ENCODE peak calls at places on chromosomes 12 and 14, in five cellular contexts. One of them, this sample, is unnamed.
A peak's percentile ranks its signal among the peaks of the same experiment; 100 is the strongest.

GRCh38 chr12:60035835-60036234 is 440.0 kb downstream of the SLC16A7 start:
- DNase-seq in SK-N-SH: no peak
- DNase-seq in neural progenitor cell: no peak
- DNase-seq in HCT116: no peak
- DNase-seq in GM23338: no peak
- DNase-seq in this sample: peak; percentile 65

GRCh38 chr12:122984612-122985358 is 4.3 kb downstream of the ARL6IP4 start:
- DNase-seq in SK-N-SH: no peak
- DNase-seq in neural progenitor cell: no peak
- DNase-seq in HCT116: no peak
- DNase-seq in GM23338: no peak
- DNase-seq in this sample: no peak

GRCh38 chr14:57712101-57712500 is 153.8 kb downstream of the SLC35F4 start:
- DNase-seq in SK-N-SH: no peak
- DNase-seq in neural progenitor cell: no peak
- DNase-seq in HCT116: no peak
- DNase-seq in GM23338: no peak
- DNase-seq in this sample: no peak

GRCh38 chr12:113910751-113911272 is 55.3 kb downstream of the RBM19 start:
- DNase-seq in SK-N-SH: no peak
- DNase-seq in neural progenitor cell: no peak
- DNase-seq in HCT116: no peak
- DNase-seq in GM23338: no peak
- DNase-seq in this sample: no peak

GRCh38 chr14:67746927-67747326 is 45.2 kb downstream of the RDH12 start:
- DNase-seq in SK-N-SH: no peak
- DNase-seq in neural progenitor cell: no peak
- DNase-seq in HCT116: no peak
- DNase-seq in GM23338: no peak
- DNase-seq in this sample: no peak

GRCh38 chr12:11075642-11076041 is 13.5 kb upstream of the TAS2R46 start:
- DNase-seq in SK-N-SH: no peak
- DNase-seq in neural progenitor cell: no peak
- DNase-seq in HCT116: no peak
- DNase-seq in GM23338: no peak
- DNase-seq in this sample: no peak

GRCh38 chr12:25020621-25021243 is 71.8 kb upstream of the BCAT1 start:
- DNase-seq in SK-N-SH: no peak
- DNase-seq in neural progenitor cell: no peak
- DNase-seq in HCT116: no peak
- DNase-seq in GM23338: no peak
- DNase-seq in this sample: no peak

GRCh38 chr12:2640281-2640680 is 154.5 kb upstream of the FKBP4 start:
- DNase-seq in SK-N-SH: no peak
- DNase-seq in neural progenitor cell: no peak
- DNase-seq in HCT116: no peak
- DNase-seq in GM23338: no peak
- DNase-seq in this sample: no peak

GRCh38 chr12:152440-152839 is 61.5 kb downstream of the SLC6A12 start:
- DNase-seq in SK-N-SH: no peak
- DNase-seq in neural progenitor cell: no peak
- DNase-seq in HCT116: no peak
- DNase-seq in GM23338: no peak
- DNase-seq in this sample: no peak

GRCh38 chr14:52840916-52841315 is 49.5 kb upstream of the GNPNAT1 start:
- DNase-seq in SK-N-SH: no peak
- DNase-seq in neural progenitor cell: no peak
- DNase-seq in HCT116: no peak
- DNase-seq in GM23338: no peak
- DNase-seq in this sample: peak; percentile 72

GRCh38 chr14:74649673-74650072 is 37.6 kb upstream of the LTBP2 start:
- DNase-seq in SK-N-SH: no peak
- DNase-seq in neural progenitor cell: no peak
- DNase-seq in HCT116: no peak
- DNase-seq in GM23338: no peak
- DNase-seq in this sample: peak; percentile 7

GRCh38 chr12:114744285-114744684 is 60.3 kb upstream of the TBX3 start:
- DNase-seq in SK-N-SH: no peak
- DNase-seq in neural progenitor cell: no peak
- DNase-seq in HCT116: no peak
- DNase-seq in GM23338: no peak
- DNase-seq in this sample: no peak

GRCh38 chr12:55416961-55417360 is 9.1 kb upstream of the OR6C76 start:
- DNase-seq in SK-N-SH: no peak
- DNase-seq in neural progenitor cell: no peak
- DNase-seq in HCT116: no peak
- DNase-seq in GM23338: no peak
- DNase-seq in this sample: no peak

GRCh38 chr12:109445224-109445623 is 31.9 kb downstream of the KCTD10 start:
- DNase-seq in SK-N-SH: no peak
- DNase-seq in neural progenitor cell: no peak
- DNase-seq in HCT116: no peak
- DNase-seq in GM23338: no peak
- DNase-seq in this sample: peak; percentile 68

GRCh38 chr14:71693373-71693772 is 238.9 kb upstream of the RGS6 start:
- DNase-seq in SK-N-SH: peak; percentile 26
- DNase-seq in neural progenitor cell: no peak
- DNase-seq in HCT116: no peak
- DNase-seq in GM23338: no peak
- DNase-seq in this sample: no peak

GRCh38 chr12:100141998-100142850 is 450 bp downstream of the BLTP3B start:
- DNase-seq in SK-N-SH: peak; percentile 81
- DNase-seq in neural progenitor cell: peak; percentile 85
- DNase-seq in HCT116: no peak
- DNase-seq in GM23338: peak; percentile 72
- DNase-seq in this sample: peak; percentile 13

GRCh38 chr12:31519525-31519924 is 71.4 kb downstream of the DENND5B start:
- DNase-seq in SK-N-SH: peak; percentile 15
- DNase-seq in neural progenitor cell: no peak
- DNase-seq in HCT116: no peak
- DNase-seq in GM23338: no peak
- DNase-seq in this sample: no peak

GRCh38 chr12:124506145-124506831 is 61.1 kb downstream of the NCOR2 start:
- DNase-seq in SK-N-SH: peak; percentile 89
- DNase-seq in neural progenitor cell: peak; percentile 28
- DNase-seq in HCT116: no peak
- DNase-seq in GM23338: no peak
- DNase-seq in this sample: peak; percentile 15

GRCh38 chr12:55729592-55730446 is 1.0 kb upstream of the CD63 start:
- DNase-seq in SK-N-SH: peak; percentile 84
- DNase-seq in neural progenitor cell: peak; percentile 92
- DNase-seq in HCT116: peak; percentile 68
- DNase-seq in GM23338: peak; percentile 96
- DNase-seq in this sample: peak; percentile 93

GRCh38 chr14:21382095-21382494 is 1.7 kb downstream of the SUPT16H start:
- DNase-seq in SK-N-SH: no peak
- DNase-seq in neural progenitor cell: no peak
- DNase-seq in HCT116: no peak
- DNase-seq in GM23338: no peak
- DNase-seq in this sample: no peak

GRCh38 chr14:91330111-91330696 is 85.7 kb upstream of the GPR68 start:
- DNase-seq in SK-N-SH: no peak
- DNase-seq in neural progenitor cell: no peak
- DNase-seq in HCT116: no peak
- DNase-seq in GM23338: no peak
- DNase-seq in this sample: no peak

GRCh38 chr14:73240816-73241480 is 3.6 kb downstream of the PAPLN start:
- DNase-seq in SK-N-SH: peak; percentile 34
- DNase-seq in neural progenitor cell: no peak
- DNase-seq in HCT116: no peak
- DNase-seq in GM23338: no peak
- DNase-seq in this sample: no peak

GRCh38 chr14:54138024-54138353 is 181.4 kb upstream of the BMP4 start:
- DNase-seq in SK-N-SH: no peak
- DNase-seq in neural progenitor cell: no peak
- DNase-seq in HCT116: no peak
- DNase-seq in GM23338: no peak
- DNase-seq in this sample: peak; percentile 48

GRCh38 chr12:67042697-67043131 is 226.4 kb upstream of the CAND1 start:
- DNase-seq in SK-N-SH: no peak
- DNase-seq in neural progenitor cell: peak; percentile 41
- DNase-seq in HCT116: no peak
- DNase-seq in GM23338: peak; percentile 51
- DNase-seq in this sample: peak; percentile 69

GRCh38 chr12:98653866-98654493 is 8.9 kb downstream of the APAF1 start:
- DNase-seq in SK-N-SH: peak; percentile 61
- DNase-seq in neural progenitor cell: peak; percentile 50
- DNase-seq in HCT116: peak; percentile 42
- DNase-seq in GM23338: peak; percentile 72
- DNase-seq in this sample: peak; percentile 75

GRCh38 chr12:12719496-12719895 is 2.3 kb downstream of the CDKN1B start:
- DNase-seq in SK-N-SH: no peak
- DNase-seq in neural progenitor cell: no peak
- DNase-seq in HCT116: no peak
- DNase-seq in GM23338: no peak
- DNase-seq in this sample: peak; percentile 16

GRCh38 chr12:55685671-55686070 is 22.0 kb downstream of the ITGA7 start:
- DNase-seq in SK-N-SH: no peak
- DNase-seq in neural progenitor cell: no peak
- DNase-seq in HCT116: no peak
- DNase-seq in GM23338: no peak
- DNase-seq in this sample: no peak

GRCh38 chr14:92676031-92676430 is 72.4 kb downstream of the LGMN start:
- DNase-seq in SK-N-SH: no peak
- DNase-seq in neural progenitor cell: no peak
- DNase-seq in HCT116: no peak
- DNase-seq in GM23338: no peak
- DNase-seq in this sample: peak; percentile 16

GRCh38 chr12:119843100-119843499 is 34.0 kb downstream of the CIT start:
- DNase-seq in SK-N-SH: no peak
- DNase-seq in neural progenitor cell: no peak
- DNase-seq in HCT116: no peak
- DNase-seq in GM23338: no peak
- DNase-seq in this sample: no peak
- TF ChIP-seq EZH2phosphoT487 in SK-N-SH: no peak
- TF ChIP-seq EZH2phosphoT487 in neural progenitor cell: no peak
- TF ChIP-seq EZH2phosphoT487 in HCT116: no peak
- TF ChIP-seq EZH2phosphoT487 in GM23338: no peak
- TF ChIP-seq EZH2phosphoT487 in this sample: no peak

DNA sequence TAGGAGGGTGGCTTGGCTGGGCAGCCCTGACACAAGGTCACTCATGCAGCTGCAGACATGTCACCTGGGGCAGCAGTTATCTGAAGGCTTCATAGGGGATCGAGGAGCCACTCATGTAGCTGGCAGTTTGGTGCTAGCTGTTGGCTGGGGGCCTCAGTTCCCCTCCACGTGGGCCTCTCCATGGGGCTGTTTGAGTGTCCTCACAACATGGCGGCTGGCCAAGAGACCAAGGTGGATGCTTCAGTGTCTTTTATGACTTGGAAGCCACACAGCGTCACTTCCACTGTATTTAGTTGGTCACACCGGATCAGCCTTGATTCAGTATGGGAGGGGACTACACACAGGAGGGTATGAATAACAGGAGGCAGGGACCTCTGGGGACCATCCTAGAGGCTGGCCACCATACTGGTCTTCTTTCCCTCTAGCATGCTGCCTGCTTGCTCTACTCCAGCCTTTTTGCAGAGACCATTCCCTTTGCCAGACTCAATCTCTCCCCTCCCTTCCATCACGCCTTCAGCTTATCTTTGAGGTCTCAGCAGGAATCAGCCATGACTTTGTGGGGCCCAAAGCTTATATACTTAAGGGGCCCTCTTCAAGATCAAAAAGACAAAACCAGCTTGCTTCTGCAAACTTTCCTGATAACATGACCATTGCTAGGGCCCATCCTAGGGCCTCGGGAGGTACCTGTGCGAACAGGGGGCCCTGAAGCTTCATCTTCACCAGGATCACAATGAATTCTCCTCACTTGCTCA is 53.4 kb downstream of the RPH3A start:
- DNase-seq in SK-N-SH: no peak
- DNase-seq in neural progenitor cell: no peak
- DNase-seq in HCT116: no peak
- DNase-seq in GM23338: no peak
- DNase-seq in this sample: no peak
- H3K27me3 ChIP-seq in SK-N-SH: peaks cover 5% of the 10 kb centered on the region
- H3K27me3 ChIP-seq in neural progenitor cell: no peaks in the 10 kb centered on the region
- H3K27me3 ChIP-seq in HCT116: peaks cover 59% of the 10 kb centered on the region
- H3K27me3 ChIP-seq in GM23338: no peaks in the 10 kb centered on the region
- H3K27me3 ChIP-seq in this sample: peaks cover 32% of the 10 kb centered on the region

DNA sequence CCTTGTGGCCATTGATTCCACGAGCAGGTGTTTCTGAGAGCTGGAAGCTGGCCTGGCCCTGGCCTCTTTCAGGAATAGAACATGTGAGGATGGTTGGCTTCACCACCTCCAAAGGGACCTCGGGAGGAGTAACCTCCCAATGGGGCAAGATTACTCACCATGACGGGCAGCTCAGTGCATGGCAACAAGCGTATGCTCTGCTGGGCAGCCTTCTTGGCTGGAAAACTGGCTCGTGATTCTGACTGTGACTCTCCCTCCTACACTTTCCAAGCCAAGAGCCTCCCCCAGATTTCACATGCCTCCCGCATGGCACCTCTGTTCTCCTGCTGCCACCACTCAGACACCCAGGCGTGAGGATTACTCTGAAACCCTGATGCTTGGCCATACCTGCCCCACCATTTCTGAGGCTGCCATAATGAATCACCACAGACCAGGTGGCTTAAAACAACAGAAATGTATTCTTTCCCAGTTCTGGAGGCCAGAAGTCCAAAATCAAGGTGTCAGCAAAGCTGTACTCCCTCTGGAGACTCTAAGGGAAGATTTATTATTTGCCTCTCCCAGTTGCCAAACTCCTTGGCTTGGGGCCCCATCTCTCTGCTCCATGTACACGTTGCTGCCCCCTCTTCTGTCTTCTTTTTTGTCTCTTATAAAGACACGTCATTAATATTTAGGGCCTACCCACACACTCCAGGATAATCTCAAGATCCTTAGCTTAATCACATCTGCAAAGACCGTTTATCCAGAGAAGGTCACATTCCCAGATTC is 215.9 kb downstream of the CHST11 start:
- DNase-seq in SK-N-SH: no peak
- DNase-seq in neural progenitor cell: no peak
- DNase-seq in HCT116: no peak
- DNase-seq in GM23338: no peak
- DNase-seq in this sample: peak; percentile 59
- TF ChIP-seq EZH2phosphoT487 in SK-N-SH: no peak
- TF ChIP-seq EZH2phosphoT487 in neural progenitor cell: no peak
- TF ChIP-seq EZH2phosphoT487 in HCT116: no peak
- TF ChIP-seq EZH2phosphoT487 in GM23338: no peak
- TF ChIP-seq EZH2phosphoT487 in this sample: no peak

DNA sequence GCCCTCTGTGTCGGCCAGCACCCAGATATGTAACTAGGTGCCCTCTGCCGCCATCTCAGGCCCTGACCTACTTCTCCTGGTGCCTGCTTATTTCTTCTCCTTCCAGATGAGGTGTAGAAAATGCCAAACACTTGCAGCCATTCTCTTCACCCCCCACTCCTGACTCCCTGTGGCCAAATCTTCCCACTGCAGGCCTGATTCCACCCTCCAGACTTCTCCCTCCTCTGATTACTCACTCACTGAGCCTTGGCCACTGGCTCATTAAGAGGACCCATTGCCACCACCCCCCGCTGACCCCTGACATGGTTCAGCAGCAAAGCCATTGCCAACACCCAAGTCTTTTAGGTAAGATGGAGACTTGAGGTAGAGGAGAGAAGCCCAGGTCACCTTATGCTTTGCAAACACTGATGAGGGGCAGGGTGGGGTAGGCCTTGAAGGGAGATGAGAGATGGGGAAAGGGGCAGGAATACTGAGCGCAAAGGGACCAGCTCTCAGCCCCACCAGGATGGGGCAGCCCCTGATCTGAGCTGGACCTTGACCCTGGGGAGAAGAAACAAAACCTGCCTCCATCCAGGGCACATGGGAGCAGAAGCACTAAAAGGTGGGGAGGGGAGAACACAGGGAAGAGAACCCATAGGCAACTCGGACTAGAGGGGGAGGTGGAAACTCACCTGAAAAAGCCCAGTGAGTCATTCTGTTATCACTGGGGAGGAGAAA is 25.1 kb upstream of the ANO2 start:
- DNase-seq in SK-N-SH: no peak
- DNase-seq in neural progenitor cell: no peak
- DNase-seq in HCT116: no peak
- DNase-seq in GM23338: no peak
- DNase-seq in this sample: no peak
- H3K27me3 ChIP-seq in SK-N-SH: peaks cover 41% of the 10 kb centered on the region
- H3K27me3 ChIP-seq in neural progenitor cell: no peaks in the 10 kb centered on the region
- H3K27me3 ChIP-seq in HCT116: peaks cover 6% of the 10 kb centered on the region
- H3K27me3 ChIP-seq in GM23338: no peaks in the 10 kb centered on the region
- H3K27me3 ChIP-seq in this sample: peaks cover 40% of the 10 kb centered on the region